ENCODE peak calls at places on chromosome 3, in seven cellular contexts. F, X, K, W, U, P and T are unnamed samples.

GRCh38 chr3:124486324-124486723 is 243.9 kb upstream of the UMPS start:
- DNase-seq in U (no peak), W (peak; percentile 45), F (no peak), P (no peak), K (peak; percentile 30), X (peak; percentile 23), T (no peak)

GRCh38 chr3:140219923-140220452 is 285.0 kb downstream of the CLSTN2 start:
- DNase-seq in K (peak; percentile 31), U (peak; percentile 48), X (peak; percentile 3), F (no peak), W (no peak), P (no peak), T (peak; percentile 20)

GRCh38 chr3:72800869-72801268 is 47.4 kb downstream of the SHQ1 start:
- DNase-seq in K (no peak), F (no peak), X (no peak), U (no peak), P (no peak), W (no peak), T (no peak)

GRCh38 chr3:12560505-12561188 is 3.8 kb downstream of the MKRN2 start:
- DNase-seq in K (no peak), W (no peak), X (no peak), U (no peak), F (no peak), P (no peak), T (no peak)

GRCh38 chr3:136819784-136820640 is 1.1 kb downstream of the SLC35G2 start:
- DNase-seq in U (peak; percentile 67), K (peak; percentile 87), X (peak; percentile 68), P (peak; percentile 35), F (peak; percentile 74), W (no peak), T (peak; percentile 45)

GRCh38 chr3:53845103-53845880 is 927 bp downstream of the CHDH start:
- DNase-seq in P (peak; percentile 73), K (peak; percentile 75), U (peak; percentile 79), F (peak; percentile 75), X (peak; percentile 62), W (no peak), T (peak; percentile 27)

GRCh38 chr3:40576431-40576830 is 51.7 kb downstream of the ZNF621 start:
- DNase-seq in K (no peak), F (no peak), W (no peak), P (no peak), X (no peak), U (no peak), T (no peak)

GRCh38 chr3:195385526-195385925 is 57.3 kb downstream of the ACAP2 start:
- DNase-seq in P (no peak), F (no peak), K (peak; percentile 32), W (no peak), U (no peak), X (peak; percentile 15), T (no peak)

GRCh38 chr3:50572158-50572557 is 2.8 kb downstream of the HEMK1 start:
- DNase-seq in F (peak; percentile 88), W (no peak), U (peak; percentile 82), P (peak; percentile 79), X (peak; percentile 55), K (peak; percentile 77), T (peak; percentile 88)

GRCh38 chr3:193522473-193522872 is 32.2 kb downstream of the ATP13A4 start:
- DNase-seq in X (no peak), K (no peak), U (no peak), P (no peak), F (no peak), W (no peak), T (no peak)

GRCh38 chr3:112042842-112043280 is 8.3 kb downstream of the TMPRSS7 start:
- DNase-seq in K (no peak), U (no peak), P (no peak), W (peak; percentile 31), X (peak; percentile 18), F (no peak), T (no peak)

GRCh38 chr3:55608266-55608937 is 121.3 kb upstream of the WNT5A start:
- DNase-seq in U (no peak), K (no peak), P (no peak), F (no peak), W (no peak), X (no peak), T (no peak)
- TF ChIP-seq POLR2A in U (no peak), K (no peak), P (no peak), F (no peak), W (no peak), X (no peak), T (no peak)

DNA sequence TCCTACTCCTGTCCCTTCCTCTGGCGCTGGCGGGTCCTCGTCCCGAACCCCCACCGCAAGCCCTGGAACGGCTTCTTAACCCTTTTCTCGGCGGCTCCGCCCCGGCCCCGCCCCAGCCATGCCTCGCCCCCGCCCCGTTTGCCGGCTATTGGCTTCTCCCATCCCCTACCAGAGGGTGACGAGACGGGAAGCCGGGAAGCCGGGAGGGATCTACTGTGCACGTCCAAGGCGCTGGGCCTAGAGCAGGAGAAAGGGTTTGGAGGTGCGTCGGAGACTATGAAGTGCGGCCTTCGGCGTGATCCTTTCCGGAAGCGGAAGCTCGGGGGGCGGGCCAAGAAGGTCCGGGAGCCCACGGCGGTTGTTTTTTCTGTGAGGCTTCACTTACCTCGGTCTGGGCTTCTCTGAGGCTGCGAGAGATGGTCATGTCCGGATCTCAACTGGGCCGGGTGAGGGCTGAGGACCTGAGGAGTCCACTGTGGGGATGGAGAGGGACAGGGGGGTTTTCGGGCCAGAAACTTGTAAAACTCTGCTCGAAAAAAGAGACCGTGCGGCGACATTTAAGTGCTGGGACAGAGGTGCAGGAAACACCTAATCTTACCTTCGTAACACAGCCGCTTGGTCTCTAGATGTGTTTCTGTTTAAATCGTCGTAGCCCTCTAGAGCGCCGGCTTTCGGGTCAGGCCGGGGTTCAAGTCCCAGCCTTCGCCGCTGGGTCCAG is 21.4 kb downstream of the ROPN1B start:
- DNase-seq in U (peak; percentile 92), F (peak; percentile 97), K (peak; percentile 95), P (peak; percentile 91), X (peak; percentile 91), W (peak; percentile 96), T (peak; percentile 69)
- TF ChIP-seq POLR2A in U (peak; percentile 76), F (no peak), K (no peak), P (peak; percentile 26), X (peak; percentile 34), W (no peak), T (peak; percentile 64)

GRCh38 chr3:4752201-4753072 is 226.8 kb upstream of the BHLHE40 start:
- DNase-seq in K (peak; percentile 36), F (no peak), U (peak; percentile 60), W (no peak), P (no peak), X (peak; percentile 87), T (no peak)

GRCh38 chr3:4748701-4749378 is 230.4 kb upstream of the BHLHE40 start:
- DNase-seq in U (no peak), K (no peak), P (no peak), W (no peak), X (no peak), F (no peak), T (no peak)

GRCh38 chr3:4749567-4750002 is 229.7 kb upstream of the BHLHE40 start:
- DNase-seq in K (no peak), F (no peak), X (no peak), P (no peak), W (no peak), U (no peak), T (no peak)

GRCh38 chr3:4751057-4752051 is 227.9 kb upstream of the BHLHE40 start:
- DNase-seq in F (no peak), W (no peak), X (peak; percentile 65), P (peak; percentile 60), U (no peak), K (no peak), T (no peak)

DNA sequence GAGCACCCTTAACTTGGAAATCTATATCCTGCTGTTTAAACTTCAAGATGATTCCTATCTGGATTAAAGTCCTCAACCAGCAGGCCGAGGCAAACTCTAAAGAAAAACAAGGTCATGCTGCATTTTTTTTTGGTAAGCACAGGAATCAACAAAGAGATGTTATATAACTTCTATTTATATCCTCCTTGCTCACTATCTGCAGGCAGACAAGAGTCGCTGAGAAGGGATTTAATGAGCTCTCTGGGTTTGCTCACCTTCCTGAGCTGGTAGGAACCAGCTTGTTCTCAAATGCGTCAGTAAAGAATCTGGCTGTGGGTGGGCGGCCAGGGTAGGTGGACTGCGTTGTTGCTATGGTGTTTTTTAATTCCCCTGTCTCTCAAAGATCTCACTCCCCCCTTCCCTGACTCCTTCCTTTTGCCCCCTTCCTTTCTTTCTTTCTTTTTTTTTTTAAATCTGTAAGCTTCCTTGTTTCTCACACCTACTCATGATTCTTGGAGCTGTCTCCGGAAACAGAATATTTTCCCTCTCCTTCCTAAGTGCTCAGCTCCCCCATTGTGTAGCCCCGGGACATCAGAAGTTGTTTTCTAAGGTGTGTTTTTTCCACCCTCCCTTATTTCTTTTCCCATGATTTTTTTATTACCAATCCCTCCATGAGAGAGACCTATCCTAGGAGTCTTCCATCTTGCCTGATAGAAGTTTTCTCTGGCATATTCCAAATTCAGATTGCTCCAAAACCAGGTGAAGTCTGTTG is 228.8 kb upstream of the BHLHE40 start:
- DNase-seq in W (no peak), K (no peak), P (peak; percentile 59), F (peak; percentile 81), X (no peak), U (no peak), T (no peak)
- TF ChIP-seq POLR2A in W (no peak), K (no peak), P (no peak), F (no peak), X (no peak), U (peak; percentile 9), T (no peak)

GRCh38 chr3:168250415-168250861 is 154.7 kb upstream of the GOLIM4 start:
- DNase-seq in K (peak; percentile 19), U (no peak), P (no peak), X (no peak), F (no peak), W (no peak), T (no peak)

GRCh38 chr3:168251371-168251770 is 155.6 kb upstream of the GOLIM4 start:
- DNase-seq in K (no peak), X (no peak), P (no peak), U (no peak), W (no peak), F (no peak), T (no peak)

GRCh38 chr3:168248383-168249047 is 152.8 kb upstream of the GOLIM4 start:
- DNase-seq in P (no peak), W (no peak), K (peak; percentile 26), U (peak; percentile 41), F (no peak), X (peak; percentile 16), T (no peak)

GRCh38 chr3:168249048-168249538 is 153.4 kb upstream of the GOLIM4 start:
- DNase-seq in U (no peak), W (no peak), X (peak; percentile 0), K (peak; percentile 17), F (no peak), P (no peak), T (no peak)

DNA sequence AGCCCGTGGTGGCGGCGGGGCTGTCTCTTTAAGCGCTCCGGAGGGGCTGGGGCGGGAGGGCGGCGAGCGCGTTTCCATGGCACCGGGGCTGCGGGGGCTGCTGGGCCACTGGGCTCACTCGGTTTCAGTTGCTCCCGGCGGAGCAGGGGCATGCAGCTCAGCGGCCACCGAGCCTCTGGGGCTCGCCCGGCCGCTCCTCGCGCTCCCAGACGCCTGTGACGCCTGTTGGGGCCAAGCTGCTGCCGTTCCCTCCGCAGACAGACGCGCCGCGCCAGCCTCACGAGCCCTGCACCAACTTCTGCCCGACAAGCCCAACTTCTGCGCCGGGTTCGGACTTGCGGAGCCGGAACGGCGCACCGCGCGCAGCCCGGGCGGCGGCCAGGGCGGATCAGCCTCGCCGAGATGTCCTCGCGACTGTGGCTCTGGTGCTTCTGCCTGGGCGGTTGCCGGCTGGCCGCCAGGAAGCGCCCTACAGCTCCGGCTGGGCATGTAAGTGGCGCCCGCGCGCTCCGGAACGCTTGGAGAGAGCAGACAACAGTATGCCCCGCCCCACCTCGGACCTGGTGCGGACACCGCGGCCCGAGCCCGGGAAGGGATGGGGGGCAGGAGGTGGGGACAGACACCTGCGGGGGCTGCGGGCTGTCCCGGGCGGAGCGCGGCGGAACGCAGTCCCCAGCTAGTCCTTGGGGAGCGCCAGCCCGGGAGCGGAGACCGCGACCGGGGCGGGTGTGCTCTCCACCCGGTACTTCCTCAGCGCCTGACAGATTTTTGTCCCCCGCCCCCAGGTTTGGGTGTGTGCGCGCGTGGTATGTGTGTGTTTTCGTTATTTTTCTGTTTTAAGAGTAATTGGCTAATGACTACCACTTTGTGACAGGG is 154.1 kb upstream of the GOLIM4 start:
- DNase-seq in W (no peak), F (peak; percentile 76), X (peak; percentile 80), U (peak; percentile 75), P (peak; percentile 16), K (peak; percentile 82), T (peak; percentile 77)
- TF ChIP-seq POLR2A in W (no peak), F (no peak), X (no peak), U (peak; percentile 35), P (no peak), K (no peak), T (no peak)